ENCODE peak calls at places on chromosomes 16 and 17, in seven cellular contexts. K is prostate gland, R is RWPE2, Z is colonic mucosa, M is IMR-90, L is thyroid gland, T is Peyer's patch. A is an unnamed sample. For H3K4me1, the result is how much of the 10 kb centered on the place peaks cover.

GRCh38 chr17:5868916-5869475 is 201.2 kb upstream of the WSCD1 start:
- DNase-seq in K (no peak), R (no peak), Z (no peak), M (no peak), L (no peak), T (no peak), A (peak)

GRCh38 chr17:6505425-6506142 is 50.8 kb downstream of the PITPNM3 start:
- DNase-seq in K (no peak), R (no peak), Z (no peak), M (peak), L (no peak), T (peak), A (no peak)

GRCh38 chr16:85172465-85173071 is 60.3 kb upstream of the CIBAR2 start:
- DNase-seq in K (no peak), R (no peak), Z (peak), M (peak), L (peak), T (peak), A (no peak)

GRCh38 chr16:11252482-11252931 is 3.5 kb downstream of the SOCS1 start:
- DNase-seq in K (no peak), R (no peak), Z (no peak), M (no peak), L (no peak), T (no peak), A (no peak)

GRCh38 chr17:47267354-47267828 is 13.8 kb downstream of the ITGB3 start:
- DNase-seq in K (no peak), R (no peak), Z (no peak), M (peak), L (no peak), T (no peak), A (no peak)

GRCh38 chr16:81106826-81107503 is 10.8 kb upstream of the GCSH start:
- DNase-seq in K (no peak), R (no peak), Z (no peak), M (no peak), L (no peak), T (no peak), A (no peak)

GRCh38 chr16:50526249-50526648 is 21.9 kb upstream of the NKD1 start:
- DNase-seq in K (no peak), R (no peak), Z (no peak), M (no peak), L (no peak), T (no peak), A (peak)

GRCh38 chr17:20008242-20009051 is 712 bp upstream of the SPECC1 start:
- DNase-seq in K (no peak), R (no peak), Z (peak), M (no peak), L (peak), T (peak), A (peak)

GRCh38 chr16:50627419-50627818 is 53.7 kb downstream of the SNX20 start:
- DNase-seq in K (peak), R (no peak), Z (peak), M (no peak), L (peak), T (peak), A (no peak)

GRCh38 chr16:51591480-51591879 is 440.4 kb upstream of the SALL1 start:
- DNase-seq in K (no peak), R (no peak), Z (no peak), M (no peak), L (no peak), T (no peak), A (no peak)

GRCh38 chr16:70589998-70590471 is 56.3 kb upstream of the IL34 start:
- DNase-seq in K (no peak), R (no peak), Z (no peak), M (peak), L (no peak), T (peak), A (no peak)

GRCh38 chr16:47247691-47248090 is 103.9 kb upstream of the NETO2 start:
- DNase-seq in K (no peak), R (no peak), Z (no peak), M (no peak), L (no peak), T (no peak), A (no peak)

GRCh38 chr17:78179372-78179771 is 7.5 kb downstream of the TK1 start:
- DNase-seq in K (no peak), R (no peak), Z (no peak), M (peak), L (no peak), T (peak), A (no peak)

GRCh38 chr17:12765544-12765943 is 23.8 kb upstream of the ARHGAP44 start:
- DNase-seq in K (no peak), R (no peak), Z (no peak), M (peak), L (no peak), T (peak), A (no peak)

GRCh38 chr17:59617141-59617757 is 2.4 kb upstream of the CLTC start:
- DNase-seq in K (no peak), R (no peak), Z (no peak), M (no peak), L (no peak), T (no peak), A (no peak)

GRCh38 chr16:28091706-28092105 is 28.2 kb upstream of the GSG1L start:
- DNase-seq in K (no peak), R (no peak), Z (no peak), M (no peak), L (no peak), T (no peak), A (no peak)

GRCh38 chr16:56604966-56605365 is 3.4 kb upstream of the MT2A start:
- DNase-seq in K (no peak), R (no peak), Z (no peak), M (no peak), L (no peak), T (no peak), A (no peak)

GRCh38 chr17:66964083-66964771 is at the start of gene CACNG4:
- DNase-seq in K (no peak), R (no peak), Z (no peak), M (no peak), L (no peak), T (no peak), A (no peak)

GRCh38 chr17:43845772-43846171 is 1.2 kb upstream of the CD300LG start:
- DNase-seq in K (no peak), R (no peak), Z (no peak), M (no peak), L (no peak), T (no peak), A (no peak)

GRCh38 chr17:43839670-43840101 is 6.7 kb upstream of the MPP3 start:
- DNase-seq in K (peak), R (no peak), Z (peak), M (no peak), L (peak), T (peak), A (no peak)

GRCh38 chr17:43844241-43844640 is 2.7 kb upstream of the CD300LG start:
- DNase-seq in K (no peak), R (no peak), Z (no peak), M (no peak), L (no peak), T (no peak), A (no peak)

GRCh38 chr17:43842975-43843325 is 4.0 kb upstream of the CD300LG start:
- DNase-seq in K (no peak), R (no peak), Z (no peak), M (no peak), L (no peak), T (no peak), A (no peak)

GRCh38 chr17:43840814-43841213 is 6.2 kb upstream of the CD300LG start:
- DNase-seq in K (no peak), R (no peak), Z (no peak), M (peak), L (no peak), T (no peak), A (no peak)
- TF ChIP-seq CTCF in K (no peak), R (peak), Z (no peak), M (peak), L (no peak), T (no peak), A (no peak)

GRCh38 chr16:4653981-4654380 is 29.4 kb downstream of the MGRN1 start:
- DNase-seq in K (no peak), R (no peak), Z (peak), M (no peak), L (peak), T (peak), A (no peak)
- H3K4me1 ChIP-seq in K (under half), R (under half), Z (under half), M (under half), L (under half), T (under half), A (under half)

GRCh38 chr17:10649031-10649430 is 8.1 kb downstream of the MYH3 start:
- DNase-seq in K (no peak), R (no peak), Z (no peak), M (peak), L (no peak), T (no peak), A (no peak)
- TF ChIP-seq CTCF in K (no peak), R (no peak), Z (no peak), M (no peak), L (no peak), T (no peak), A (no peak)

GRCh38 chr16:15811778-15812750 is 44.8 kb downstream of the MYH11 start:
- DNase-seq in K (peak), R (no peak), Z (no peak), M (peak), L (no peak), T (no peak), A (no peak)
- H3K4me1 ChIP-seq in K (under half), R (under half), Z (under half), M (under half), L (under half), T (under half), A (under half)

GRCh38 chr16:72995151-72995881 is 52.6 kb downstream of the ZFHX3 start:
- DNase-seq in K (no peak), R (peak), Z (peak), M (no peak), L (no peak), T (no peak), A (no peak)
- TF ChIP-seq CTCF in K (no peak), R (peak), Z (no peak), M (peak), L (no peak), T (no peak), A (no peak)

DNA sequence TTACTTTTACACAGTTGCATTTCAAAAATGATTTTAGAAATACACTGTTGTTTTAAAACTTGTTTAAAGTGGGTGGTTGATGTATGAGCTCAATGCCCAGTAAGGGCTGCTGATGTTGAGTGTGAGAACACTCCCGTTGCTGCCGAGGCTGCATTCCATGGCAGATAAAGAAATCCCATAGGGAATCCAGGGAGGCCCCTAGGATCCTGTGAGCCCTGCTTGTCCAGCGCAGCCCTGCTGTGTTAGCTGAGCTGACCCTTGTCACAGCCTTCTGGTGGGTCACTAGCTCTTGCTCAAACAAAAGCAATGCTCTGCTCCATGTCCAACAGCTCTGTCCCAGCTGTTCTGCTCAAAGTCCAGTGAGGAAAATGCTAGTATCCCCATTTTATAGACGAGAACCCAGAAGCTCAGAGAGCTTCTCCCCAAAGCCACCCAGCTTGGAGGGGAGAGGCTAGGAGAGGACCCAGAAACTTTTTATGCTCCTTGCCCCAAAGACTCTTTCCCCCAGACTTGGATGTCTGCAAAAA is 18.6 kb upstream of the COL1A1 start:
- DNase-seq in K (no peak), R (no peak), Z (no peak), M (peak), L (no peak), T (peak), A (no peak)
- H3K4me1 ChIP-seq in K (under half), R (under half), Z (under half), M (under half), L (under half), T (under half), A (half or more)

GRCh38 chr17:61579961-61580360 is 11.1 kb downstream of the NACA2 start:
- DNase-seq in K (no peak), R (no peak), Z (no peak), M (peak), L (no peak), T (no peak), A (no peak)
- TF ChIP-seq CTCF in K (no peak), R (no peak), Z (no peak), M (peak), L (no peak), T (no peak), A (no peak)

DNA sequence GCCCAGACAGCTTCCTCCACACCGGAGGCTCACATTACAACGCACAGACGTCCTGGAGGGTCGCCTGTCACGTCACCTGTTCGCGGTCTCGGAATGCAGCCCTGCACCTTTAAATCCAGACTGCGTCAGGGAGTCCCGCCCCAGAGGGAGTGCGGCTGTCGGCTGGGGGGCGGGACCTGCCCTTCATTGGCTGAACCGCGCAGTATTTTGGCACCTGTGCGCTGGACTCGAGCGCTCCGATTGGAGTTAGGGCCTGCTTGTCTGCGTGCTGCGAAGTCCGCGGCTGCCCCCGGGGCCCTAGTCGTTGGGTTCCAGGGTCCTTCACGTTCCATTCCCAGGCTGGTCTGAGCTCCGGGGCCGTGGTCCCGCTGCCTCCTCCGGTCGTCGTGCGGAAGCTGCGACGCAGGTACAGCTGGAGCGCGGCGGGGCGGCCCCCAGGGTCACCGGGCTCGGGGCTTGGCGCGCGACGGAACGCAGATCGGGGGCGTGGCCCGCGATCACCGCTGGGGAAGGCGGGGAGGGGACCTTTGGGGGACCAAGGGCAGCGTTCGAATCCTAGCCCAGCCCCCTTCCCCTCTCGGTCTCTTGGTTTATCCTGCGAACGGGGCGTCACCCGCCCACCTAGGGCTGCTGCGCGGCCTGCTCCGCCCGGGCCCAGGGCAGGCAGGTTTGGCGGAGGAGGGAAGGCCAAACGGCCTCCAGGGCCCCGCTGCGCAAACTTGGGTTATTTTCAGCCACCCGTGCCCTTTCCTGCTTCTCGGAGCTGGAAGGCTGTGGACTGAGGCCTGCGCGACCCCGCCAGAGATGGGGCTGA is at the start of gene MIEF2:
- DNase-seq in K (peak), R (peak), Z (peak), M (peak), L (peak), T (peak), A (peak)
- H3K4me1 ChIP-seq in K (under half), R (under half), Z (under half), M (under half), L (under half), T (under half), A (half or more)

A was measured in vagina.